ENCODE peak calls at places on chromosomes 7 and 10, in five cellular contexts. M, O, K, N and R are unnamed samples.

GRCh38 chr10:86536294-86536861 is 14.8 kb upstream of the WAPL start:
- DNase-seq in O (peak), M (no peak), N (no peak), K (no peak), R (no peak)

GRCh38 chr7:38292442-38292841 is 19.0 kb upstream of the TARP start:
- DNase-seq in O (no peak), N (no peak), K (no peak), M (no peak), R (no peak)

GRCh38 chr7:90530263-90530662 is 60.8 kb downstream of the PTTG1IP2 start:
- DNase-seq in N (no peak), M (peak), O (no peak), K (no peak), R (peak)

GRCh38 chr10:49412571-49412970 is 16.7 kb upstream of the DRGX start:
- DNase-seq in K (no peak), N (no peak), M (no peak), O (no peak), R (no peak)

GRCh38 chr7:66905689-66906088 is 15.3 kb upstream of the TMEM248 start:
- DNase-seq in O (no peak), K (no peak), M (no peak), N (no peak), R (no peak)

GRCh38 chr10:124162136-124162535 is 68.7 kb upstream of the CHST15 start:
- DNase-seq in N (no peak), O (no peak), K (no peak), M (no peak), R (no peak)

GRCh38 chr10:112295853-112296830 is 12.9 kb downstream of the TECTB start:
- DNase-seq in M (peak), O (no peak), K (peak), N (no peak), R (no peak)

GRCh38 chr10:119136084-119136483 is 29.4 kb downstream of the SFXN4 start:
- DNase-seq in O (no peak), N (no peak), K (no peak), M (no peak), R (no peak)

GRCh38 chr7:85001493-85002345 is 185.1 kb downstream of the SEMA3D start:
- DNase-seq in K (no peak), O (no peak), M (no peak), N (no peak), R (peak)

GRCh38 chr10:132178885-132179545 is 7.7 kb upstream of the DPYSL4 start:
- DNase-seq in M (no peak), O (no peak), K (no peak), N (no peak), R (no peak)

GRCh38 chr10:792083-792791 is 102.8 kb upstream of the DIP2C start:
- DNase-seq in K (peak), M (no peak), O (no peak), N (no peak), R (no peak)

GRCh38 chr7:158495780-158496179 is 91.8 kb downstream of the PTPRN2 start:
- DNase-seq in K (no peak), M (no peak), N (no peak), O (peak), R (no peak)

GRCh38 chr10:88553116-88553752 is 29.9 kb downstream of the RNLS start:
- DNase-seq in O (peak), M (peak), K (peak), N (peak), R (peak)

GRCh38 chr7:143979359-143979758 is 20.8 kb upstream of the OR6B1 start:
- DNase-seq in N (peak), M (peak), K (no peak), O (no peak), R (peak)

GRCh38 chr10:97585439-97585811 is 1.2 kb downstream of the HOGA1 start:
- DNase-seq in K (no peak), N (no peak), M (no peak), O (no peak), R (no peak)

GRCh38 chr10:16183989-16184643 is 252.7 kb upstream of the PTER start:
- DNase-seq in O (no peak), K (no peak), N (no peak), M (no peak), R (no peak)

GRCh38 chr7:105800849-105801534 is 75.4 kb downstream of the ATXN7L1 start:
- DNase-seq in O (no peak), N (no peak), K (no peak), M (no peak), R (no peak)

GRCh38 chr10:103733002-103733419 is 122.4 kb downstream of the SH3PXD2A start:
- DNase-seq in N (no peak), K (no peak), M (no peak), O (no peak), R (no peak)

GRCh38 chr10:97200616-97201015 is 14.9 kb upstream of the SLIT1 start:
- DNase-seq in O (no peak), K (no peak), N (no peak), M (no peak), R (no peak)

GRCh38 chr7:16471933-16472332 is 6.4 kb upstream of the SOSTDC1 start:
- DNase-seq in N (no peak), K (no peak), M (no peak), O (no peak), R (no peak)

GRCh38 chr7:12641196-12641595 is 46.2 kb upstream of the ARL4A start:
- DNase-seq in M (no peak), O (no peak), N (no peak), K (no peak), R (no peak)

GRCh38 chr7:128084896-128085608 is 53.8 kb upstream of the LRRC4 start:
- DNase-seq in N (no peak), O (no peak), K (no peak), M (no peak), R (peak)

GRCh38 chr7:139673230-139673629 is 104.6 kb downstream of the HIPK2 start:
- DNase-seq in K (no peak), N (no peak), M (no peak), O (peak), R (no peak)

GRCh38 chr10:130967161-130967560 is 344.4 kb downstream of the TCERG1L start:
- DNase-seq in M (no peak), O (no peak), N (no peak), K (no peak), R (no peak)

GRCh38 chr7:3916146-3916545 is 615.1 kb downstream of the SDK1 start:
- DNase-seq in M (no peak), O (no peak), N (no peak), K (no peak), R (peak)

GRCh38 chr7:151141855-151142685 is 25.4 kb downstream of the GBX1 start:
- DNase-seq in K (no peak), M (no peak), O (no peak), N (no peak), R (no peak)

GRCh38 chr10:47438857-47439474 is 44.9 kb downstream of the ANXA8 start:
- DNase-seq in N (peak), O (no peak), M (peak), K (no peak), R (peak)

GRCh38 chr10:130189466-130190064 is 53.4 kb downstream of the GLRX3 start:
- DNase-seq in O (no peak), N (no peak), K (no peak), M (no peak), R (no peak)

GRCh38 chr7:32037650-32038198 is 32.5 kb downstream of the PDE1C start:
- DNase-seq in M (no peak), N (no peak), O (no peak), K (no peak), R (no peak)

GRCh38 chr7:36708765-36709164 is 15.5 kb downstream of the AOAH start:
- DNase-seq in K (no peak), M (no peak), O (no peak), N (no peak), R (no peak)

GRCh38 chr7:45099891-45100760 is 11.4 kb upstream of the NACAD start:
- DNase-seq in M (no peak), O (no peak), N (no peak), K (no peak), R (no peak)

GRCh38 chr10:78756604-78757442 is 311.9 kb upstream of the ZMIZ1 start:
- DNase-seq in M (peak), K (peak), N (peak), O (peak), R (peak)